ENCODE peak calls at places on chromosomes 11 and 22, in four cellular contexts. U, D, N and J are unnamed samples.

GRCh38 chr11:1300569-1301187 is 8.8 kb downstream of the TOLLIP start:
- DNase-seq in U (no peak), D (no peak), N (no peak), J (no peak)

GRCh38 chr11:14422052-14422813 is 63.2 kb upstream of the RRAS2 start:
- DNase-seq in U (no peak), D (peak; percentile 98), N (peak; percentile 79), J (peak; percentile 85)

GRCh38 chr11:76744186-76745058 is 38.7 kb upstream of the TSKU start:
- DNase-seq in U (no peak), D (peak; percentile 15), N (no peak), J (no peak)

GRCh38 chr11:124724854-124725718 is 14.7 kb upstream of the NRGN start:
- DNase-seq in U (no peak), D (no peak), N (no peak), J (no peak)

GRCh38 chr11:31387379-31387778 is 17.7 kb downstream of the DNAJC24 start:
- DNase-seq in U (no peak), D (peak; percentile 35), N (no peak), J (no peak)

GRCh38 chr11:84930863-84931262 is 696.3 kb downstream of the DLG2 start:
- DNase-seq in U (no peak), D (no peak), N (no peak), J (no peak)

GRCh38 chr22:50507421-50507990 is at the start of gene LMF2:
- DNase-seq in U (peak; percentile 100), D (no peak), N (peak; percentile 89), J (no peak)

GRCh38 chr11:7088921-7089320 is at the start of gene RBMXL2:
- DNase-seq in U (no peak), D (no peak), N (no peak), J (no peak)

GRCh38 chr11:92048415-92048814 is 176.2 kb upstream of the FAT3 start:
- DNase-seq in U (no peak), D (no peak), N (no peak), J (no peak)

GRCh38 chr11:6602096-6602940 is 1.1 kb downstream of the RRP8 start:
- DNase-seq in U (no peak), D (no peak), N (no peak), J (no peak)

GRCh38 chr11:1193326-1194230 is 29.3 kb upstream of the MUC5B start:
- DNase-seq in U (no peak), D (no peak), N (no peak), J (no peak)

GRCh38 chr11:23404225-23405160 is 544.2 kb upstream of the CCDC179 start:
- DNase-seq in U (no peak), D (no peak), N (no peak), J (no peak)

GRCh38 chr11:96827164-96827563 is 437.4 kb downstream of the JRKL start:
- DNase-seq in U (no peak), D (no peak), N (no peak), J (no peak)

GRCh38 chr11:71917646-71918045 is 10.7 kb downstream of the XNDC1N start:
- DNase-seq in U (no peak), D (no peak), N (no peak), J (no peak)

GRCh38 chr22:31347251-31348008 is 1.3 kb upstream of the PATZ1 start:
- DNase-seq in U (peak; percentile 42), D (peak; percentile 32), N (peak; percentile 58), J (peak; percentile 71)

GRCh38 chr11:64804346-64805210 is 1.6 kb upstream of the MAP4K2 start:
- DNase-seq in U (no peak), D (no peak), N (no peak), J (no peak)

GRCh38 chr11:119759324-119759723 is 30.3 kb upstream of the NECTIN1 start:
- DNase-seq in U (no peak), D (peak; percentile 22), N (no peak), J (no peak)

GRCh38 chr11:121119444-121119843 is 18.4 kb downstream of the TECTA start:
- DNase-seq in U (no peak), D (no peak), N (no peak), J (no peak)

GRCh38 chr11:17528181-17528691 is 16.0 kb downstream of the USH1C start:
- DNase-seq in U (no peak), D (no peak), N (no peak), J (peak; percentile 61)

GRCh38 chr11:36702330-36703054 is 104.5 kb upstream of the RAG2 start:
- DNase-seq in U (no peak), D (peak; percentile 15), N (peak; percentile 71), J (peak; percentile 36)

GRCh38 chr11:59754859-59755700 is at the start of gene STX3:
- DNase-seq in U (peak; percentile 27), D (no peak), N (peak; percentile 68), J (peak; percentile 87)